ENCODE peak calls at places on chromosomes 16 and 17, in nine cellular contexts. H is Calu3; V is posterior cingulate gyrus; I is stimulated activated CD4-positive, alpha-beta T cell treated with anti-CD3 and anti-CD28 coated beads, TNF-alpha, amount 100 ng/mL, for 24 hours; W is T-helper 9 cell; J is activated CD8-positive, alpha-beta memory T cell treated with anti-CD3 and anti-CD28 coated beads for 48 hours; R is occipital lobe; K is activated CD4-positive, alpha-beta T cell treated with anti-CD3 and anti-CD28 coated beads, Interleukin-2, amount 10 ng/mL, durations not matched to agents 7 days and 5 days; C is M059J. Y is an unnamed sample.

GRCh38 chr16:51050379-51050710 is 100.7 kb downstream of the SALL1 start:
- DNase-seq in H (no peak), V (no peak), I (no peak), W (no peak), J (no peak), R (no peak), K (no peak), C (no peak), Y (no peak)

GRCh38 chr16:85382717-85383118 is 230.4 kb upstream of the GSE1 start:
- DNase-seq in H (no peak), V (peak), I (no peak), W (no peak), J (no peak), R (no peak), K (no peak), C (no peak), Y (no peak)

GRCh38 chr16:51326131-51326856 is 175.2 kb upstream of the SALL1 start:
- DNase-seq in H (peak), V (no peak), I (no peak), W (no peak), J (no peak), R (peak), K (no peak), C (peak), Y (no peak)

GRCh38 chr17:47792979-47793378 is 28.6 kb downstream of the OSBPL7 start:
- DNase-seq in H (no peak), V (no peak), I (no peak), W (no peak), J (no peak), R (no peak), K (no peak), C (no peak), Y (no peak)

GRCh38 chr17:83061586-83061985 is 17.8 kb upstream of the METRNL start:
- DNase-seq in H (no peak), V (peak), I (no peak), W (no peak), J (no peak), R (no peak), K (peak), C (no peak), Y (no peak)

GRCh38 chr17:77466596-77467223 is 325.9 kb downstream of the SEC14L1 start:
- DNase-seq in H (no peak), V (no peak), I (no peak), W (no peak), J (no peak), R (no peak), K (no peak), C (no peak), Y (no peak)

GRCh38 chr17:74690409-74690825 is 22.3 kb downstream of the CD300LF start:
- DNase-seq in H (no peak), V (no peak), I (no peak), W (no peak), J (no peak), R (no peak), K (no peak), C (no peak), Y (no peak)

GRCh38 chr17:560379-560935 is 154.2 kb downstream of the VPS53 start:
- DNase-seq in H (no peak), V (no peak), I (no peak), W (no peak), J (no peak), R (no peak), K (no peak), C (peak), Y (no peak)

GRCh38 chr16:66928702-66929388 is 3.5 kb upstream of the RRAD start:
- DNase-seq in H (peak), V (no peak), I (no peak), W (no peak), J (no peak), R (no peak), K (peak), C (peak), Y (no peak)

GRCh38 chr16:54273566-54273965 is 13.0 kb downstream of the IRX3 start:
- DNase-seq in H (no peak), V (peak), I (no peak), W (no peak), J (no peak), R (no peak), K (no peak), C (no peak), Y (no peak)